ENCODE peak calls at places on chromosomes 16 and 17, in six cellular contexts. One of them, this sample, is unnamed.

GRCh38 chr17:59899099-59899498 is 6.2 kb downstream of the RPS6KB1 start:
- DNase-seq in mesothelial cell of epicardium: no peak
- DNase-seq in BJ: no peak
- DNase-seq in gastrocnemius medialis: no peak
- DNase-seq in GM13977: no peak
- DNase-seq in omental fat pad: no peak
- DNase-seq in this sample: no peak

GRCh38 chr17:3539881-3540540 is 17.6 kb downstream of the TRPV3 start:
- DNase-seq in mesothelial cell of epicardium: no peak
- DNase-seq in BJ: no peak
- DNase-seq in gastrocnemius medialis: peak; percentile 1
- DNase-seq in GM13977: no peak
- DNase-seq in omental fat pad: no peak
- DNase-seq in this sample: no peak

GRCh38 chr17:77744268-77744988 is 214.1 kb upstream of the TNRC6C start:
- DNase-seq in mesothelial cell of epicardium: no peak
- DNase-seq in BJ: no peak
- DNase-seq in gastrocnemius medialis: peak; percentile 62
- DNase-seq in GM13977: no peak
- DNase-seq in omental fat pad: no peak
- DNase-seq in this sample: no peak

GRCh38 chr17:7579001-7579838 is at the start of gene CD68:
- DNase-seq in mesothelial cell of epicardium: no peak
- DNase-seq in BJ: peak; percentile 76
- DNase-seq in gastrocnemius medialis: peak; percentile 79
- DNase-seq in GM13977: peak; percentile 79
- DNase-seq in omental fat pad: peak; percentile 67
- DNase-seq in this sample: no peak

GRCh38 chr17:77433385-77434135 is 292.8 kb downstream of the SEC14L1 start:
- DNase-seq in mesothelial cell of epicardium: no peak
- DNase-seq in BJ: no peak
- DNase-seq in gastrocnemius medialis: no peak
- DNase-seq in GM13977: peak; percentile 84
- DNase-seq in omental fat pad: no peak
- DNase-seq in this sample: no peak

GRCh38 chr17:79974786-79975497 is 60.7 kb downstream of the TBC1D16 start:
- DNase-seq in mesothelial cell of epicardium: peak; percentile 14
- DNase-seq in BJ: no peak
- DNase-seq in gastrocnemius medialis: no peak
- DNase-seq in GM13977: no peak
- DNase-seq in omental fat pad: no peak
- DNase-seq in this sample: no peak

GRCh38 chr16:57299009-57299718 is 14.7 kb upstream of the PLLP start:
- DNase-seq in mesothelial cell of epicardium: no peak
- DNase-seq in BJ: peak; percentile 17
- DNase-seq in gastrocnemius medialis: no peak
- DNase-seq in GM13977: peak; percentile 59
- DNase-seq in omental fat pad: peak; percentile 38
- DNase-seq in this sample: peak; percentile 45

GRCh38 chr17:27247071-27247957 is 46.6 kb upstream of the WSB1 start:
- DNase-seq in mesothelial cell of epicardium: no peak
- DNase-seq in BJ: no peak
- DNase-seq in gastrocnemius medialis: peak; percentile 49
- DNase-seq in GM13977: no peak
- DNase-seq in omental fat pad: no peak
- DNase-seq in this sample: no peak

GRCh38 chr17:63503330-63503685 is 19.9 kb upstream of the KCNH6 start:
- DNase-seq in mesothelial cell of epicardium: no peak
- DNase-seq in BJ: no peak
- DNase-seq in gastrocnemius medialis: no peak
- DNase-seq in GM13977: no peak
- DNase-seq in omental fat pad: no peak
- DNase-seq in this sample: no peak

GRCh38 chr17:16415031-16415924 is at the start of gene TRPV2:
- DNase-seq in mesothelial cell of epicardium: no peak
- DNase-seq in BJ: no peak
- DNase-seq in gastrocnemius medialis: no peak
- DNase-seq in GM13977: peak; percentile 74
- DNase-seq in omental fat pad: no peak
- DNase-seq in this sample: peak; percentile 41

GRCh38 chr16:60181542-60181941 is 1447.4 kb upstream of the GOT2 start:
- DNase-seq in mesothelial cell of epicardium: no peak
- DNase-seq in BJ: no peak
- DNase-seq in gastrocnemius medialis: no peak
- DNase-seq in GM13977: no peak
- DNase-seq in omental fat pad: no peak
- DNase-seq in this sample: no peak

GRCh38 chr16:47965439-47965838 is 190.4 kb downstream of the ABCC12 start:
- DNase-seq in mesothelial cell of epicardium: no peak
- DNase-seq in BJ: no peak
- DNase-seq in gastrocnemius medialis: no peak
- DNase-seq in GM13977: no peak
- DNase-seq in omental fat pad: no peak
- DNase-seq in this sample: no peak

GRCh38 chr17:28193241-28193640 is 125.8 kb upstream of the TMEM97 start:
- DNase-seq in mesothelial cell of epicardium: no peak
- DNase-seq in BJ: no peak
- DNase-seq in gastrocnemius medialis: peak; percentile 48
- DNase-seq in GM13977: no peak
- DNase-seq in omental fat pad: no peak
- DNase-seq in this sample: no peak

GRCh38 chr17:17350491-17351355 is 47.5 kb downstream of the NT5M start:
- DNase-seq in mesothelial cell of epicardium: no peak
- DNase-seq in BJ: no peak
- DNase-seq in gastrocnemius medialis: no peak
- DNase-seq in GM13977: no peak
- DNase-seq in omental fat pad: no peak
- DNase-seq in this sample: no peak

GRCh38 chr16:77780378-77780837 is 8.0 kb upstream of the VAT1L start:
- DNase-seq in mesothelial cell of epicardium: no peak
- DNase-seq in BJ: peak; percentile 38
- DNase-seq in gastrocnemius medialis: no peak
- DNase-seq in GM13977: no peak
- DNase-seq in omental fat pad: no peak
- DNase-seq in this sample: no peak

GRCh38 chr16:50627419-50627818 is 53.7 kb downstream of the SNX20 start:
- DNase-seq in mesothelial cell of epicardium: no peak
- DNase-seq in BJ: no peak
- DNase-seq in gastrocnemius medialis: peak; percentile 19
- DNase-seq in GM13977: peak; percentile 55
- DNase-seq in omental fat pad: no peak
- DNase-seq in this sample: peak; percentile 52

GRCh38 chr17:50911450-50911849 is 45.3 kb upstream of the TOB1 start:
- DNase-seq in mesothelial cell of epicardium: no peak
- DNase-seq in BJ: no peak
- DNase-seq in gastrocnemius medialis: no peak
- DNase-seq in GM13977: no peak
- DNase-seq in omental fat pad: no peak
- DNase-seq in this sample: no peak

GRCh38 chr17:50908140-50908859 is 42.1 kb upstream of the TOB1 start:
- DNase-seq in mesothelial cell of epicardium: no peak
- DNase-seq in BJ: no peak
- DNase-seq in gastrocnemius medialis: no peak
- DNase-seq in GM13977: no peak
- DNase-seq in omental fat pad: no peak
- DNase-seq in this sample: no peak

GRCh38 chr17:50906443-50906842 is 40.3 kb upstream of the TOB1 start:
- DNase-seq in mesothelial cell of epicardium: no peak
- DNase-seq in BJ: no peak
- DNase-seq in gastrocnemius medialis: no peak
- DNase-seq in GM13977: no peak
- DNase-seq in omental fat pad: no peak
- DNase-seq in this sample: no peak

GRCh38 chr17:50909765-50910661 is 43.9 kb upstream of the TOB1 start:
- DNase-seq in mesothelial cell of epicardium: no peak
- DNase-seq in BJ: no peak
- DNase-seq in gastrocnemius medialis: no peak
- DNase-seq in GM13977: no peak
- DNase-seq in omental fat pad: no peak
- DNase-seq in this sample: no peak

GRCh38 chr17:50908860-50909764 is 43.0 kb upstream of the TOB1 start:
- DNase-seq in mesothelial cell of epicardium: no peak
- DNase-seq in BJ: no peak
- DNase-seq in gastrocnemius medialis: peak; percentile 86
- DNase-seq in GM13977: no peak
- DNase-seq in omental fat pad: no peak
- DNase-seq in this sample: no peak
- TF ChIP-seq CTCF in mesothelial cell of epicardium: no peak
- TF ChIP-seq CTCF in BJ: no peak
- TF ChIP-seq CTCF in gastrocnemius medialis: peak; percentile 12
- TF ChIP-seq CTCF in GM13977: no peak
- TF ChIP-seq CTCF in omental fat pad: no peak
- TF ChIP-seq CTCF in this sample: no peak

DNA sequence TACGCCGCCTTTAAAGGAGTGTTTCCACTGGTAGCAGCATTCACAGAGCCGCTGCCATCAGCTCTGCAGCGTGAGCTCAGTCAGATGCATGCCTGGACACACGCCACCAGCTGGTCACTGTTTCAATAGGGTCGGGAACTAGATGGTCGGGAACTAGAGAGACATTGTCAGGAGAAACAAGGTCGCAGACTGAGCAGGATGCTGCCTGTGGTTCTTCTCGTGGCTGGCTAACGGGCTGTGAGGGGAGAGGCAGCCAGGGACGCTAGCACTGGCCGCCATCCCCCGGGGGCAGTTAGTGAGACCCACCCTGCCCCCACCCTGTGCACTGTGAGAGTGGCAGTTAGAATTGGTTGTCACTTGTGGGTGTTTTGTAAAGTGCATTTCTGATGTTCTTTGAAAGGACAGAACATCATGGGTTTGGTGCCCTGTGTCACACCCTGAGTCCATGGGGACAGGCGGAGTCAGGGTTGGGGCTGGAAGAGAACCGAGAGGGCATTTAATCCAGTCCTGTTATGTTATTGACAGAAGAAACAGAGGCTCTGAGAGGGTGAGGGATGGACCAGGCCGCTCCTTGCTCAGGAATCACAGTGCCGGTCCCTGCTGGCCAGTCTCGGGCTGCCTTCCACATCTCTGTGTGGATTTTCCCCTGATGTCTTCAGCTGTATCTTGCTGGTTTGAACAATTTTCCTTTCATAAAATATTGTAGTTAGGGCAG is 86.4 kb downstream of the SPECC1 start:
- DNase-seq in mesothelial cell of epicardium: no peak
- DNase-seq in BJ: no peak
- DNase-seq in gastrocnemius medialis: peak; percentile 53
- DNase-seq in GM13977: no peak
- DNase-seq in omental fat pad: no peak
- DNase-seq in this sample: peak; percentile 76
- TF ChIP-seq CTCF in mesothelial cell of epicardium: no peak
- TF ChIP-seq CTCF in BJ: peak; percentile 50
- TF ChIP-seq CTCF in gastrocnemius medialis: no peak
- TF ChIP-seq CTCF in GM13977: no peak
- TF ChIP-seq CTCF in omental fat pad: no peak
- TF ChIP-seq CTCF in this sample: peak; percentile 10

DNA sequence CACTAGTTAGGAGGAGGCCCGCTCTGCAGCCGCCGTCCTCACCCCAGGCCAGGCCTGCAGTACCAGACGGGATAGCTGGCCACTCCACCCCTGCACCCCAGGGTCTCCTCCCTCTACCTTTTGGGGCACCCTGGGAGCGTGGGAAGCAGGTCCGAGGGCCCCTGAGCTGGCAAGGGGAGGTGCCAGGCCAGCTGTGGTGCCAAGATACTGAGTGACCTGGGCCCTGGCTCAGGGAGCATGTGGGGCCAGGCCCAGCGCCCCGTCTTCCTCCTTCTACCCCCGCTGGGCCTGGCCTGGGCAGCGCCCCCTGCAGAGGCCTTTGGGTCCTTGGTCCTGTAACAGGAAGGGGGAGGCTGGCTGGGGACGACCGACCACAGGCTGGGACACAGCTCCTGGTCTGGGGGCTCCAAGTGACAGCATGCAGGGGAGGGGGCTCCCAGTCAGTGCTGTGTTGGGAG is 13.0 kb downstream of the PAM16 start:
- DNase-seq in mesothelial cell of epicardium: no peak
- DNase-seq in BJ: no peak
- DNase-seq in gastrocnemius medialis: no peak
- DNase-seq in GM13977: no peak
- DNase-seq in omental fat pad: no peak
- DNase-seq in this sample: no peak
- TF ChIP-seq CTCF in mesothelial cell of epicardium: no peak
- TF ChIP-seq CTCF in BJ: peak; percentile 13
- TF ChIP-seq CTCF in gastrocnemius medialis: no peak
- TF ChIP-seq CTCF in GM13977: no peak
- TF ChIP-seq CTCF in omental fat pad: no peak
- TF ChIP-seq CTCF in this sample: no peak

DNA sequence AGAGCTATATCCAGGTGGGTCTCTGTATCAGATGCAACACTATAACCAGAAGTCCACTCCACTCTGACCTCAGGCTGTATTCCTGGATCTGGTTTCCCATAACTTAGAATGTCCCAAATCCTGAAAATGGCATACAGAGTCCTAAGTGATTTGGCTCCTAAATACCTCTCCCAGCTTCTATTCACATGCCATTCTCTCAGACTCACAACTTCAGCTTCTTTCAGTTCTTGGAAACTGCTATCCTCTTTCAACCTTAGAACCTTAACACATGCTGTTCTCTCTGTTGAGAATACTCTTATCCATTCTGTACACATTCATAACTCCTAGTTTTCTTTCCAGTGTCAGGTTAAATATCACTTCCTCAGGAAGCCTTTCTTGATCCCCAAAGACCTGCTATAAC is 132.0 kb downstream of the BRIP1 start:
- DNase-seq in mesothelial cell of epicardium: no peak
- DNase-seq in BJ: no peak
- DNase-seq in gastrocnemius medialis: no peak
- DNase-seq in GM13977: no peak
- DNase-seq in omental fat pad: no peak
- DNase-seq in this sample: no peak
- TF ChIP-seq CTCF in mesothelial cell of epicardium: no peak
- TF ChIP-seq CTCF in BJ: no peak
- TF ChIP-seq CTCF in gastrocnemius medialis: no peak
- TF ChIP-seq CTCF in GM13977: no peak
- TF ChIP-seq CTCF in omental fat pad: no peak
- TF ChIP-seq CTCF in this sample: no peak

GRCh38 chr16:68082596-68083238 is 2.5 kb upstream of the NFATC3 start:
- DNase-seq in mesothelial cell of epicardium: no peak
- DNase-seq in BJ: no peak
- DNase-seq in gastrocnemius medialis: no peak
- DNase-seq in GM13977: no peak
- DNase-seq in omental fat pad: no peak
- DNase-seq in this sample: no peak

GRCh38 chr16:68083239-68083781 is 1.9 kb upstream of the NFATC3 start:
- DNase-seq in mesothelial cell of epicardium: no peak
- DNase-seq in BJ: no peak
- DNase-seq in gastrocnemius medialis: no peak
- DNase-seq in GM13977: no peak
- DNase-seq in omental fat pad: no peak
- DNase-seq in this sample: no peak

GRCh38 chr16:68084504-68085258 is 489 bp upstream of the NFATC3 start:
- DNase-seq in mesothelial cell of epicardium: peak; percentile 64
- DNase-seq in BJ: no peak
- DNase-seq in gastrocnemius medialis: peak; percentile 85
- DNase-seq in GM13977: peak; percentile 87
- DNase-seq in omental fat pad: peak; percentile 58
- DNase-seq in this sample: peak; percentile 90

GRCh38 chr16:68085259-68086071 is at the start of gene NFATC3:
- DNase-seq in mesothelial cell of epicardium: peak; percentile 99
- DNase-seq in BJ: peak; percentile 61
- DNase-seq in gastrocnemius medialis: peak; percentile 99
- DNase-seq in GM13977: peak; percentile 97
- DNase-seq in omental fat pad: peak; percentile 86
- DNase-seq in this sample: peak; percentile 99

GRCh38 chr16:68083861-68084503 is 1.2 kb upstream of the NFATC3 start:
- DNase-seq in mesothelial cell of epicardium: no peak
- DNase-seq in BJ: no peak
- DNase-seq in gastrocnemius medialis: peak; percentile 46
- DNase-seq in GM13977: no peak
- DNase-seq in omental fat pad: no peak
- DNase-seq in this sample: no peak
- TF ChIP-seq CTCF in mesothelial cell of epicardium: no peak
- TF ChIP-seq CTCF in BJ: peak; percentile 29
- TF ChIP-seq CTCF in gastrocnemius medialis: no peak
- TF ChIP-seq CTCF in GM13977: no peak
- TF ChIP-seq CTCF in omental fat pad: no peak
- TF ChIP-seq CTCF in this sample: no peak